ENCODE peak calls at places on chromosomes 1 and 21, in six cellular contexts. O, U, Z, H, G and X are unnamed samples.

GRCh38 chr1:78491311-78492071 is 717 bp downstream of the PTGFR start:
- DNase-seq in O (no peak), U (no peak), Z (no peak), H (no peak), G (peak), X (no peak)

GRCh38 chr1:46757256-46757955 is 38.5 kb upstream of the EFCAB14 start:
- DNase-seq in O (no peak), U (no peak), Z (peak), H (no peak), G (no peak), X (no peak)

GRCh38 chr1:239237912-239238311 is 148.5 kb upstream of the CHRM3 start:
- DNase-seq in O (no peak), U (no peak), Z (no peak), H (no peak), G (no peak), X (no peak)

GRCh38 chr1:105102385-105102784 is 1352.7 kb downstream of the AMY1C start:
- DNase-seq in O (no peak), U (no peak), Z (no peak), H (no peak), G (no peak), X (no peak)

GRCh38 chr1:177130426-177130825 is 34.1 kb downstream of the ASTN1 start:
- DNase-seq in O (no peak), U (no peak), Z (no peak), H (no peak), G (no peak), X (no peak)

GRCh38 chr1:94708299-94708685 is 111.9 kb upstream of the SLC44A3 start:
- DNase-seq in O (no peak), U (no peak), Z (no peak), H (no peak), G (no peak), X (peak)

GRCh38 chr1:46411601-46412341 is 17.7 kb downstream of the FAAH start:
- DNase-seq in O (no peak), U (peak), Z (no peak), H (no peak), G (no peak), X (no peak)

GRCh38 chr21:45319461-45320211 is 31.9 kb upstream of the POFUT2 start:
- DNase-seq in O (no peak), U (no peak), Z (no peak), H (no peak), G (peak), X (no peak)

GRCh38 chr1:155968670-155969069 is 9.7 kb downstream of the ARHGEF2 start:
- DNase-seq in O (no peak), U (no peak), Z (no peak), H (no peak), G (peak), X (no peak)

GRCh38 chr21:33308586-33309490 is 15.9 kb upstream of the IFNAR1 start:
- DNase-seq in O (peak), U (no peak), Z (no peak), H (no peak), G (no peak), X (no peak)
- TF ChIP-seq CTCF in O (peak), U (no peak), Z (no peak), H (no peak), G (no peak), X (no peak)

GRCh38 chr1:218257971-218258370 is 27.1 kb upstream of the RRP15 start:
- DNase-seq in O (no peak), U (no peak), Z (no peak), H (no peak), G (no peak), X (no peak)

GRCh38 chr1:218262259-218262658 is 22.8 kb upstream of the RRP15 start:
- DNase-seq in O (no peak), U (no peak), Z (no peak), H (no peak), G (no peak), X (no peak)

GRCh38 chr1:218259339-218259738 is 25.8 kb upstream of the RRP15 start:
- DNase-seq in O (no peak), U (no peak), Z (no peak), H (no peak), G (no peak), X (no peak)

GRCh38 chr1:218257371-218257770 is 27.7 kb upstream of the RRP15 start:
- DNase-seq in O (no peak), U (no peak), Z (no peak), H (no peak), G (no peak), X (no peak)

GRCh38 chr1:218259800-218260199 is 25.3 kb upstream of the RRP15 start:
- DNase-seq in O (peak), U (no peak), Z (no peak), H (no peak), G (no peak), X (no peak)
- TF ChIP-seq CTCF in O (peak), U (no peak), Z (no peak), H (no peak), G (no peak), X (peak)

DNA sequence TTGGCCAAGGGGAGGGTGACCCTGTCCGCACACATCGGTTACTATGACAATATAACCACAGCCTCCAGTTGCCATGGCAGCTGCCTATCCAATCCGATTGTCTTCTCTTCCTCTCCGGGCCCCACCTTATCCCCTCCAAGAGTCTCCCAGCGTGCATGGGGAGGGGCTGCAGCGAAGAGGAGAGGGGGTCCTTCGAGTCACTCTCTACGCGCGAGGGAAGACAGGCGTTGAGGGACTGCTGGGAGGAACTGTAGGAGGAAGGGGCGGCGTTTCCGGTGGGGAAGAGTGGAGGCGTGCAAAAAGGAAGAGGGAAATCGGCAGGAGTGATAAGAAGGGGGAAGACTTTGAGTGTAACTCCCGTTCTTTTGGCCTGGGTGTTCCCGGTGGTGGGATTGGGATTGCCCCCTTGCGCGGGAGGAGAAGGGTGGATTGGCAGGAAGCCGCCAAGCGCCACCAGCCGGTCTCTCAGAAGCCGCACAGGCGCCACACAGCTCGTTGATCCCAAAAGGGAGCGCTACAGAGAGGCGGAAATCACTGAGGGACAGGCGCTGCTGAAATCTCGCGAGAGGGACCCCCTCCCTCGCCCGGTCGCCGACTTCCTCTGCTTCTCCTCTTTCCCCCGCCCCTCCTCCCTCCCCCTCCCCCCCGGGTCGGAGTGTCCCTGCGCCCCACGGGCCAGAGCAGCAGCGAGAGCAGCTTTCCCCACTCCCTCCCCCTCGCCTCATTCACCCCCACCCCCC is 381 bp upstream of the SMG7 start:
- DNase-seq in O (peak), U (peak), Z (peak), H (peak), G (peak), X (peak)
- TF ChIP-seq CTCF in O (no peak), U (no peak), Z (no peak), H (no peak), G (peak), X (peak)

DNA sequence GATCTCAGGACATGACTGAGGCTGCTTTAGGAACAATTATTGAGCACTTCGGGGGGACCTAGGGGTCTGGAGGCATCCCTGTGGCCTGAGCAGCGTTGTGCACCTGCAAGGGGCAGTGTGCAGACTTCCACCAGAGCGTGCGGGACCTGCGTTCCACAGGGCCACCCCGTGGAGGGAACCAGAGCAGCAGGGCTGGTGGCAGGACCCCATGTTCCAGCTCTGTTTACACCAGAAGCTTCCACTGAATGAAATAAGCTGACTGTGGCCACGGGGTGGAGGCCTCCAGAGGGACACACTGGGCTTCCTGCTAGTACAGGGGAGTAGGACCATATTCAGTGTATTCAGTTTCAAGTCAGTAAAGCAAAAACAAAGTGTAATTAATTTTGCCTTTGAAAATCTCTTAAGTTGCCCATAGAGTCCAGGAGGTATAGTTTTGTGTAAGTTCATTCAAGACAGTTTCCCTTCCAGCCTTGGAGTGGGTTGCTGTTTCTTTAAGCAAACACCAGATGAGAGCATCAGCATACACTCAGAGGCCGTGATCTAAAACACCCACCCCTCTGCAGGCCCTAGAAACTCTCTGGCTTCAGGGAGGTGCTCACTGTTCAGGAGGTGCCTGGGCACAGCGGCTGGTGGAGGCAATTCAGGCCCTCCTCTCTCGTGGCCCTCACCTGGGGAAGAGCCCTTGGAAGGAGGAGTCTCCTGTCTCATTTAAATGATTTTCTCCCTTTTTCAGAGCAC is 16.6 kb downstream of the SLC1A7 start:
- DNase-seq in O (no peak), U (no peak), Z (no peak), H (no peak), G (no peak), X (no peak)
- TF ChIP-seq CTCF in O (no peak), U (no peak), Z (no peak), H (no peak), G (no peak), X (no peak)

GRCh38 chr1:232725303-232726047 is 79.7 kb upstream of the MAP10 start:
- DNase-seq in O (no peak), U (no peak), Z (no peak), H (no peak), G (no peak), X (no peak)
- TF ChIP-seq CTCF in O (no peak), U (no peak), Z (no peak), H (no peak), G (no peak), X (no peak)

DNA sequence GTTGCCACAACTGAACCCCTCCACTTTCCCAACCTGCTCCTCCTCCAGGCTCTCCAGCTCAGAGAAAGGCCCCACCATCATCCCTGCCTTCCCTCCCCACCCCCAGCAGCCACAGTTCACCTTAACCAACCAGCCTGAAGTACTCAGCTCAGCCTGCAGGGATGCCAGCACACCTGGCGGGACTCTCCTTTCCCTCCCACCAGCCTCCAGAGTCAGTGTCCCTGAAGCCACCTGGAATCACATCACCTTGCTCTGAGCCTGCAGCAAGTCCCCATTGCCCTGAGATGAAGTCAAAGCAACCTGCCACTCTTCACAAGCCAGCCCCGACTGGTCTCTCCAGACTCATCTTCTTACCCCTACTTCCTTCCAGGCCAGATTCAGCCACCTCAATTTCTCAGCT is 26.2 kb upstream of the ZC3H12A start:
- DNase-seq in O (no peak), U (no peak), Z (no peak), H (no peak), G (no peak), X (no peak)
- TF ChIP-seq CTCF in O (no peak), U (no peak), Z (no peak), H (no peak), G (no peak), X (no peak)

GRCh38 chr1:152657677-152658076 is 5.5 kb upstream of the LCE2D start:
- DNase-seq in O (no peak), U (no peak), Z (no peak), H (no peak), G (no peak), X (no peak)

GRCh38 chr1:152658649-152659048 is 4.5 kb upstream of the LCE2D start:
- DNase-seq in O (no peak), U (no peak), Z (no peak), H (no peak), G (no peak), X (no peak)

GRCh38 chr1:152656459-152656858 is 6.7 kb upstream of the LCE2D start:
- DNase-seq in O (no peak), U (no peak), Z (no peak), H (no peak), G (no peak), X (no peak)

GRCh38 chr1:152654110-152654509 is 9.1 kb upstream of the LCE2D start:
- DNase-seq in O (peak), U (peak), Z (peak), H (peak), G (no peak), X (no peak)
- TF ChIP-seq CTCF in O (peak), U (peak), Z (peak), H (peak), G (peak), X (peak)

GRCh38 chr1:19735419-19736127 is 64.1 kb downstream of the TMCO4 start:
- DNase-seq in O (no peak), U (no peak), Z (no peak), H (peak), G (peak), X (no peak)

GRCh38 chr1:19738669-19739068 is 61.0 kb downstream of the TMCO4 start:
- DNase-seq in O (no peak), U (no peak), Z (no peak), H (no peak), G (no peak), X (no peak)

GRCh38 chr1:19738106-19738505 is 61.6 kb downstream of the TMCO4 start:
- DNase-seq in O (no peak), U (no peak), Z (peak), H (no peak), G (peak), X (no peak)

GRCh38 chr1:19739628-19740027 is 60.1 kb downstream of the TMCO4 start:
- DNase-seq in O (no peak), U (no peak), Z (no peak), H (no peak), G (no peak), X (no peak)

GRCh38 chr1:19737413-19737812 is 62.3 kb downstream of the TMCO4 start:
- DNase-seq in O (no peak), U (no peak), Z (no peak), H (no peak), G (no peak), X (no peak)
- TF ChIP-seq CTCF in O (no peak), U (no peak), Z (no peak), H (no peak), G (no peak), X (peak)

GRCh38 chr1:9615316-9616063 is 26.8 kb downstream of the TMEM201 start:
- DNase-seq in O (peak), U (peak), Z (peak), H (no peak), G (no peak), X (no peak)
- TF ChIP-seq CTCF in O (peak), U (peak), Z (peak), H (peak), G (peak), X (peak)

GRCh38 chr1:201376107-201376463 is 1.4 kb downstream of the TNNT2 start:
- DNase-seq in O (no peak), U (no peak), Z (no peak), H (no peak), G (no peak), X (no peak)

GRCh38 chr1:201377611-201378092 is at the start of gene TNNT2:
- DNase-seq in O (no peak), U (no peak), Z (no peak), H (no peak), G (peak), X (no peak)

GRCh38 chr1:201376464-201377374 is 761 bp downstream of the TNNT2 start:
- DNase-seq in O (peak), U (no peak), Z (peak), H (no peak), G (no peak), X (no peak)

GRCh38 chr1:201374376-201374775 is 3.1 kb downstream of the TNNT2 start:
- DNase-seq in O (no peak), U (no peak), Z (no peak), H (no peak), G (no peak), X (no peak)

GRCh38 chr1:201375169-201375568 is 2.3 kb downstream of the TNNT2 start:
- DNase-seq in O (no peak), U (no peak), Z (no peak), H (no peak), G (no peak), X (no peak)
- TF ChIP-seq CTCF in O (no peak), U (no peak), Z (no peak), H (no peak), G (peak), X (no peak)